ENCODE peak calls at places on chromosomes 7 and 10, in four cellular contexts. O is A549, U is K562, K is GM12878. Q is an unnamed sample.

GRCh38 chr10:117228210-117228609 is 12.7 kb upstream of the SLC18A2 start:
- DNase-seq in O (no peak), U (no peak), K (no peak), Q (no peak)

GRCh38 chr7:64637521-64638445 is 28.1 kb upstream of the ZNF107 start:
- DNase-seq in O (no peak), U (no peak), K (no peak), Q (no peak)

GRCh38 chr10:104350146-104350635 is 3.4 kb upstream of the CFAP58 start:
- DNase-seq in O (peak), U (no peak), K (peak), Q (peak)

GRCh38 chr10:36114913-36115312 is 472.8 kb upstream of the FZD8 start:
- DNase-seq in O (peak), U (no peak), K (no peak), Q (no peak)

GRCh38 chr10:122374246-122374858 is at the start of gene PLEKHA1:
- DNase-seq in O (peak), U (peak), K (peak), Q (peak)

GRCh38 chr10:25104441-25104840 is 70.4 kb upstream of the GPR158 start:
- DNase-seq in O (no peak), U (no peak), K (no peak), Q (no peak)

GRCh38 chr10:117047947-117048346 is 43.0 kb upstream of the SHTN1 start:
- DNase-seq in O (no peak), U (no peak), K (no peak), Q (no peak)

GRCh38 chr10:6347391-6347951 is 144.7 kb downstream of the PFKFB3 start:
- DNase-seq in O (no peak), U (no peak), K (peak), Q (no peak)

GRCh38 chr10:279655-280054 is 144.4 kb downstream of the ZMYND11 start:
- DNase-seq in O (no peak), U (no peak), K (no peak), Q (no peak)

GRCh38 chr7:44112231-44112996 is 8.3 kb downstream of the AEBP1 start:
- DNase-seq in O (no peak), U (peak), K (no peak), Q (no peak)

GRCh38 chr10:132981173-132981555 is 38.8 kb upstream of the CFAP46 start:
- DNase-seq in O (no peak), U (no peak), K (no peak), Q (no peak)

GRCh38 chr10:2143213-2143882 is 406.0 kb upstream of the ADARB2 start:
- DNase-seq in O (no peak), U (no peak), K (no peak), Q (no peak)

GRCh38 chr10:131891929-131892816 is 8.6 kb upstream of the PPP2R2D start:
- DNase-seq in O (no peak), U (no peak), K (no peak), Q (peak)

GRCh38 chr10:49325916-49326783 is 27.2 kb downstream of the C10orf71 start:
- DNase-seq in O (no peak), U (no peak), K (no peak), Q (no peak)

GRCh38 chr10:125206618-125207017 is 46.3 kb upstream of the CTBP2 start:
- DNase-seq in O (no peak), U (no peak), K (no peak), Q (no peak)

GRCh38 chr7:44985033-44985695 is 6.3 kb upstream of the MYO1G start:
- DNase-seq in O (no peak), U (no peak), K (no peak), Q (no peak)

GRCh38 chr10:5977471-5978370 is at the start of gene IL15RA:
- DNase-seq in O (peak), U (peak), K (no peak), Q (peak)

GRCh38 chr10:127157506-127158205 is 38.7 kb downstream of the INSYN2A start:
- DNase-seq in O (no peak), U (no peak), K (no peak), Q (no peak)

DNA sequence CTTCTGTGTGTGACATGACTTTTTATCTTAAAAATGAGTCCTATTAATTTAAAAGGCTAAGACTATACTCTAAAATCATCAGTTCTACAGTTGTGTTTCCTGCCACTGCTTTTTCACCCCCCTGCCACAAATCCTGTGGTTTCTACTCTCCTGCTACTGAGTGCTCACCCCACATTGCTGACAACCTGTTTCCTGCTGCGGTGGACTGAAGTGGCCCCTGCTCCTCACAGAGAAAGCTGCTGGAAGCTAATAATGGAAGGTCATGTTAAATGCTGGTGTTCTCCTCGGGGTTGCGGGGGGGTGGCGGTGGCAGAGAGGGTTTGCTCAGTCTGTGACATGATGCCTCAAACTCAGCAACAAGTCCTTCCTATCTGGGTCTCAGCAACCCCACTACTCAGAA is 113.2 kb upstream of the INHBA start:
- DNase-seq in O (no peak), U (no peak), K (peak), Q (no peak)
- TF ChIP-seq POLR2AphosphoS2 in O (no peak), U (no peak), K (no peak), Q (no peak)

GRCh38 chr7:133207687-133208086 is 45.2 kb upstream of the EXOC4 start:
- DNase-seq in O (peak), U (peak), K (no peak), Q (peak)
- TF ChIP-seq CEBPB in O (no peak), U (no peak), K (no peak), Q (no peak)

DNA sequence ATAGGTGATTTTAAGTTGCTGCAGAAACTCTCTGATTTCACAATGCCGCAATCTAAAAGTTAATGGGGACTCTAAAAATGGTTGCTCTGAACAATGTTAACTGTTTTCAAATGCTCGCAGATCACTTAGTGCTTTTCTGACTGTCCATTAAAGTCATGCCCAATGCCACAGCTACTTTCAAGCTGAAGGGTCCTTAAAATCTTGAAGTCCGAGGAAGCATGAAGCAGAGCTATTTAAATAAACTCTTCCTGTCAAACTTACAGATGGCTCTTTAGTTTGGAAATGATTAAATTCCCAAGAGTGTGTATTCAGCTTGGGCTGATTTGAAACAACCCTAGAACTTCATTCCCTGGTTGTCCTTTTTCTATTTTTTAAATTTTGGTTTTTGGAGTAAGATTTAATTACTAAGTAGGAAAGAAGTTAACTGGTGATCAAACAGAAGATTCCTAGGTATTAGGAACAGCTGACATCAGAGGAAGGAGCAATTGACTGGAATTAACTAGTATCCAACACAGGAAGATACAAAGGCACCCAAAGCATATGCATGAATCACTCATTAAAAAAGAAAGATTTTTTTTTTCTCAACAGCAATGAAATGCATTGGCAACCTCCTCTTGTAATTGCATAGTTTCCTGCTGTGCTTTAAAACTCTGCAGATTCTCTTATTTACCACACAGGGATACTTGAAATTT is 105.1 kb downstream of the NRP1 start:
- DNase-seq in O (no peak), U (no peak), K (no peak), Q (no peak)
- TF ChIP-seq POLR2AphosphoS2 in O (no peak), U (no peak), K (no peak), Q (no peak)

GRCh38 chr10:38007551-38007950 is 2.9 kb upstream of the ZNF33A start:
- DNase-seq in O (no peak), U (no peak), K (no peak), Q (no peak)

GRCh38 chr10:38008006-38008405 is 2.5 kb upstream of the ZNF33A start:
- DNase-seq in O (no peak), U (no peak), K (no peak), Q (no peak)

DNA sequence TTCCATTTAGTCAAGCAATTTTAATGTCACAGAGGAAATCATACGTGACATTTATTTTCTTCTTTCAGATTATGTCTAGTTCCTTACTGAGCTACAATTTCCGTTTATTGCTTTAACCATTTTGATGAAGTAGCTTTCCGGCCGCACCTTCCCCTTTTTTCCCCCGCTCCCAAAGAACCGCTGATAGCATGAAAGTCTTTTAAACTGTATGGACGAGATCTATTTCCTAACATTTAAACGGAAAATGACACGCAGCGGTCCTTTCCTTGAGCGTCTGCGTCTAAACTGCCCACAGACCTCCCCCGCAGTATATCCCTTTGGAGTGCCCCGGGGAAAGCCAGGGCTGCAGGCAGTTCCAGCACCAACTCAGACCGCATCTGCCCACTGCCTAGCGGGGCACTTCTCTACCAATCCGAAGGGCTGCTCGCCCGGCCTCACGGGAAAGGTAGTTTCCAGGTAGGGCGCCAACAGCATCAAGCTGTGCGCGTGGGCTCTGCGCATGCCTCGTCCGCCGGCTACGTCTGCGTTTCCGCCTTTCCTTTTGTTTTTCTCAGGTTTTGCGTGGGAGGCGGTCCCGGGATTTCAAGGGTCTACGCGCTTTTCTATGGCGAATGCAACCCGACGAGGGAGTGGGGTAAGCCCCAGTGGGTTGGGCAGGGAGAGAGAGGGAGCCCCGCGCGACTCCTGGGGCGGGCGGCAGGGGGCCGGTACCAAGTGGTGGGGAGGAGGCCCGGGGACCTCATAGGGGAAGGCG is at the start of gene ZNF33A:
- DNase-seq in O (peak), U (peak), K (peak), Q (peak)
- TF ChIP-seq CEBPB in O (no peak), U (no peak), K (no peak), Q (no peak)

GRCh38 chr10:21498416-21498815 is 27.1 kb downstream of the SKIDA1 start:
- DNase-seq in O (no peak), U (no peak), K (no peak), Q (no peak)
- TF ChIP-seq POLR2AphosphoS2 in O (no peak), U (no peak), K (no peak), Q (no peak)

GRCh38 chr7:112286294-112287086 is 80.0 kb downstream of the ZNF277 start:
- DNase-seq in O (no peak), U (no peak), K (peak), Q (no peak)
- TF ChIP-seq CEBPB in O (no peak), U (no peak), K (no peak), Q (no peak)

GRCh38 chr7:73766556-73767229 is 3.4 kb downstream of the CLDN3 start:
- DNase-seq in O (no peak), U (no peak), K (no peak), Q (no peak)

GRCh38 chr7:73758581-73759138 is 11.4 kb downstream of the CLDN3 start:
- DNase-seq in O (no peak), U (peak), K (no peak), Q (no peak)

GRCh38 chr7:73762659-73762999 is 7.4 kb downstream of the CLDN3 start:
- DNase-seq in O (no peak), U (no peak), K (no peak), Q (no peak)

DNA sequence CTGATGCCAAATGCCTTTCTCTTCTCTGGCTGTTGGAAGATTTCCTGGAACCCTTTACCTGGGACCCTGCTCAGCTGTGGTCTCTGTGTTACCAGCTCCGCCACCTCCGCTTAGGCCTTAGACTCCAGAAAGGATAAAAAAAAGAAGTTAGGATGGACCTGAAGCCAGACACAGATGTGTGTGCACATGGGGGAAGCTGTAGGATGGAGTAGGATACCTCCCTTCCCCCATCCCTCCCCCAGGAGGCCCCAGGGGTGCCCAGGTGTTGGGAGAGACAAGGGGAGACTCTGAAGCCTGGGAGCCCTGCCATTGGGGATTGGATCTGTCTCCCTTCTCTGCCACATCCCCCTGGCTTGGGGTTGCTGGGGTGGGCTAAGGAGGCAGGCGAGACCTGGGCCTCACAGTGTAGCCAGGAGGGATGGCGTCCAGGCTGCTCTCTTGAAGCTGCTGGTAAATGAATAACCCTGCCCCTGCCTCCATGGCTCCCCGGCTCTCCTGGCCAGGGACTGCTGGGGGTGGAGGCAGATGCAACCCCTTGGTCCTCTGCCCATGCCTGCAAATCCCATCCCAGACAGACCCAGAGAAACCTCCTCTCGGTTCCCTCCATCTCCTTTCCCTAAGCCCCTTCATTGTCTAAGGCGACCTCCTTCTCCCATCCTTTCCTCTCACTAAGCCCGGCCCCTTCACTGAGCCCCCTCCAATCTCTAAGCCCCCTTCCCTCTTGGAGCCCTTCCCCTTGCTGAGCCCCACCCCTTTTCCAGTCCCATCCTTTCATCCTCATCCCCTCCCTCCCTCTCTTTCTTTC is 8.0 kb downstream of the CLDN3 start:
- DNase-seq in O (no peak), U (peak), K (no peak), Q (no peak)
- TF ChIP-seq POLR2AphosphoS2 in O (no peak), U (no peak), K (no peak), Q (no peak)